ENCODE peak calls at places on chromosome 19, in four cellular contexts. K is AG04450, N is fibroblast of lung, J is AG10803. D is an unnamed sample.

GRCh38 chr19:1675633-1676350 is 23.4 kb upstream of the TCF3 start:
- DNase-seq in K (no peak), N (no peak), J (no peak), D (no peak)

GRCh38 chr19:39160523-39160861 is 34.9 kb downstream of the PAK4 start:
- DNase-seq in K (peak), N (peak), J (peak), D (peak)

GRCh38 chr19:50889638-50890037 is 16.4 kb downstream of the KLK2 start:
- DNase-seq in K (no peak), N (no peak), J (no peak), D (no peak)

GRCh38 chr19:2274937-2275535 is 6.9 kb downstream of the PEAK3 start:
- DNase-seq in K (no peak), N (peak), J (peak), D (peak)

GRCh38 chr19:410243-410781 is 1.4 kb upstream of the C2CD4C start:
- DNase-seq in K (no peak), N (no peak), J (no peak), D (no peak)

GRCh38 chr19:48613852-48614435 is 932 bp downstream of the FAM83E start:
- DNase-seq in K (no peak), N (no peak), J (no peak), D (no peak)

GRCh38 chr19:2149980-2150793 is 1.2 kb downstream of the AP3D1 start:
- DNase-seq in K (no peak), N (peak), J (peak), D (peak)

GRCh38 chr19:48491793-48492123 is 19.9 kb downstream of the LMTK3 start:
- DNase-seq in K (no peak), N (no peak), J (no peak), D (no peak)

GRCh38 chr19:11766597-11767591 is at the start of gene ZNF441:
- DNase-seq in K (peak), N (peak), J (peak), D (peak)

GRCh38 chr19:55179570-55180484 is at the start of gene SYT5:
- DNase-seq in K (no peak), N (no peak), J (no peak), D (peak)

GRCh38 chr19:1088419-1089066 is 6.6 kb downstream of the POLR2E start:
- DNase-seq in K (no peak), N (no peak), J (no peak), D (no peak)

GRCh38 chr19:55373993-55374757 is 2.5 kb upstream of the TMEM190 start:
- DNase-seq in K (peak), N (peak), J (peak), D (peak)

GRCh38 chr19:39398297-39398864 is 7.2 kb downstream of the MED29 start:
- DNase-seq in K (no peak), N (peak), J (peak), D (peak)

GRCh38 chr19:55491546-55492360 is 3.5 kb downstream of the SSC5D start:
- DNase-seq in K (no peak), N (no peak), J (peak), D (no peak)

GRCh38 chr19:2815923-2816322 is 3.7 kb upstream of the ZNF554 start:
- DNase-seq in K (no peak), N (no peak), J (no peak), D (no peak)

GRCh38 chr19:46697142-46697960 is 19.6 kb downstream of the PRKD2 start:
- DNase-seq in K (no peak), N (peak), J (peak), D (peak)

GRCh38 chr19:39004403-39004802 is 27.9 kb downstream of the FBXO27 start:
- DNase-seq in K (no peak), N (no peak), J (no peak), D (no peak)

GRCh38 chr19:3360494-3361383 is 5.6 kb upstream of the NFIC start:
- DNase-seq in K (no peak), N (peak), J (no peak), D (peak)

GRCh38 chr19:33471111-33471996 is 50.2 kb downstream of the PEPD start:
- DNase-seq in K (no peak), N (no peak), J (no peak), D (no peak)

GRCh38 chr19:17830567-17831418 is 9.5 kb upstream of the INSL3 start:
- DNase-seq in K (no peak), N (peak), J (peak), D (peak)

GRCh38 chr19:51811344-51811743 is 16.4 kb downstream of the FPR3 start:
- DNase-seq in K (no peak), N (no peak), J (no peak), D (no peak)

GRCh38 chr19:6712231-6712630 is 8.2 kb downstream of the C3 start:
- DNase-seq in K (no peak), N (no peak), J (no peak), D (no peak)

GRCh38 chr19:38070573-38070972 is 153.4 kb downstream of the DPF1 start:
- DNase-seq in K (peak), N (peak), J (peak), D (peak)

GRCh38 chr19:48678201-48678600 is 5.4 kb upstream of the NTN5 start:
- DNase-seq in K (no peak), N (no peak), J (no peak), D (no peak)

GRCh38 chr19:5593245-5593962 is 25.7 kb upstream of the TINCR start:
- DNase-seq in K (no peak), N (no peak), J (no peak), D (no peak)

GRCh38 chr19:31279436-31279765 is 69.8 kb downstream of the TSHZ3 start:
- DNase-seq in K (no peak), N (no peak), J (no peak), D (no peak)

GRCh38 chr19:13056052-13056660 is 46.5 kb downstream of the LYL1 start:
- DNase-seq in K (no peak), N (peak), J (peak), D (peak)

GRCh38 chr19:29266001-29266400 is 53.0 kb upstream of the UQCRFS1 start:
- DNase-seq in K (no peak), N (no peak), J (no peak), D (no peak)

GRCh38 chr19:29098863-29099481 is 114.0 kb downstream of the UQCRFS1 start:
- DNase-seq in K (peak), N (peak), J (peak), D (peak)

GRCh38 chr19:46821512-46822359 is 28.9 kb downstream of the AP2S1 start:
- DNase-seq in K (no peak), N (no peak), J (no peak), D (no peak)

GRCh38 chr19:13053761-13054604 is 48.7 kb downstream of the LYL1 start:
- DNase-seq in K (peak), N (peak), J (peak), D (peak)

GRCh38 chr19:55133639-55134444 is 15.2 kb downstream of the TNNT1 start:
- DNase-seq in K (no peak), N (no peak), J (no peak), D (no peak)

GRCh38 chr19:39940221-39940833 is 5.9 kb upstream of the FCGBP start:
- DNase-seq in K (no peak), N (no peak), J (no peak), D (no peak)

GRCh38 chr19:54312436-54313362 is at the start of gene LILRA5:
- DNase-seq in K (no peak), N (no peak), J (no peak), D (no peak)

GRCh38 chr19:15300533-15301194 is 31.7 kb downstream of the BRD4 start:
- DNase-seq in K (peak), N (peak), J (peak), D (peak)

DNA sequence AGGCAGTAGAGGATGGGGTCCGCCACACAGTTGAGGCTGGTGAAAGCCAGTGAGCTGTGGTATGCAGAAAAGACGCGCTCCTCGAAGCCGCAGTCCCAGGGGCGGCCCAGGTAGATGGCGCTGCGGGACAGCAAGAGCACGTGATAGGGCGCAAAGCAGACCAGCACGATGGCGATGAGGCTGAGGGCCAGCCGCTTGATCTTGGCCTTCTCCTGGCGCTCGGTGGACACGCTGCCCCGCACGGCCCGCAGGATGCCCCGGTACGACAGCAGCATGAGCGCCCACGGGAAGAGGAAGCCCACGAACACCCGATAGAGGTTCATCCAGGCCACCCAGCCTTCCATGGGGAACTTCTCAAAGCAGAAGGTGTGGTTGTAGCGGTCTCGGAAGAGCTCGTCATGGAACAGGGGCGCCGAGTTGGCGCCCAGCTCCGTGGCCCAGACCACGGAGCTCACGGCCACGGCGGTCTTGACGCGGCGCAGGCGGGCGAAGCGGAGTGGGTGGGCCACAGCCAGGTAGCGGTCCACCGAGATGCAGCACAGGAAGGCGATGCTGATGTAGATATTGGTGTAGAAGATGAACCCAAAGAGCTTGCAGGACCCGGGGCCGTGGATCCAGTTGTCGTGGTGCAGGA is 6.5 kb upstream of the OPA3 start:
- DNase-seq in K (no peak), N (peak), J (no peak), D (peak)
- TF ChIP-seq CTCF in K (peak), N (peak), J (peak), D (peak)

GRCh38 chr19:27793644-27794443 is 1419.1 kb downstream of the UQCRFS1 start:
- DNase-seq in K (peak), N (peak), J (peak), D (peak)

GRCh38 chr19:27794444-27795042 is 1418.4 kb downstream of the UQCRFS1 start:
- DNase-seq in K (no peak), N (peak), J (peak), D (peak)

GRCh38 chr19:27796540-27796939 is 1416.4 kb downstream of the UQCRFS1 start:
- DNase-seq in K (no peak), N (no peak), J (no peak), D (no peak)

GRCh38 chr19:27796073-27796472 is 1416.9 kb downstream of the UQCRFS1 start:
- DNase-seq in K (no peak), N (no peak), J (no peak), D (no peak)

DNA sequence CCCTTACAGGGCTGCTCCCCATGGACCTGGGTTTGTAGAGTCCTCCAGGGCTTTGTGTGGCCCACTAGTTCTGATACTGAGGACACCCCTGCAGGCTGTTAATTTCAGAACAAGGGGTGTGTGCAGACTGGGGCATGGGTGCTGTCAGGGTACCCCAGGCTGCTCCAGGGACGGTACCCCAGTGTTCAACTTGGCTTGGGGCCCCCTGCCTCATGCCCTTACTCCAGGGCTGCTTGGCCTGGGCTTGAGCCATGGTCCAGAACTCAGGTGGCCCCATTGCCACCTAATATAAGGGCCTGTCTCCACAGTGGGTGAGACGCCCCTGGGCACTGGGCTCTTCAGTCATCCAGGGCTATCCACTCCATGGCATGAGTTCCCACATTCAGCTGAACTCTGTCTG is 1417.6 kb downstream of the UQCRFS1 start:
- DNase-seq in K (no peak), N (no peak), J (no peak), D (no peak)
- H3K4me3 ChIP-seq in K (no peak), N (peak), J (no peak), D (peak)

GRCh38 chr19:22335716-22336115 is 49.5 kb downstream of the ZNF729 start:
- DNase-seq in K (no peak), N (no peak), J (no peak), D (no peak)
- TF ChIP-seq CTCF in K (no peak), N (no peak), J (no peak), D (no peak)

DNA sequence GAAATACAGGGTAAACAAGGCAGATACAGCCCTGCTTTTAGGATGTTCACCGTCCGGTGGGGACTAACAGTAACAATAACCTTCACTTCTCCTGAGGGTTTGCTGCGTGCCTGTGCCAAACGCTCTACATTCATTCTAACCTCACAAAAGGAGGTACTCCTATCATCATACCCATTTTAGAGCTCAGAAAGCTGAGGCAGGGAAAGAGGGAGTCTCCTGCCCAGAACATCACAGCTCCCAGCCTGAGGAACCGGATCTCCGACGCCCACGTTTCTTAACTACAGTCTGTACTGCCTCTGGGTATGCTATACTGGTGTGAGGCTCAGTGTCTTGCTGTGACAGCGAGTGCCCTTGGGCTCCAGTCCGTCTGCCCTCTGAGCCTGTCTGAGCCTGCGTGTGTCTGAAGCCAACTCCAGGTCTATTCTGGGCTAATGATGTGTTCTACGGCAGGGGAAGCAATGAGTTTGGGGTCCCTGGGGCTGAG is 5.1 kb downstream of the LIPE start:
- DNase-seq in K (no peak), N (no peak), J (no peak), D (no peak)
- H3K4me3 ChIP-seq in K (peak), N (no peak), J (no peak), D (no peak)

DNA sequence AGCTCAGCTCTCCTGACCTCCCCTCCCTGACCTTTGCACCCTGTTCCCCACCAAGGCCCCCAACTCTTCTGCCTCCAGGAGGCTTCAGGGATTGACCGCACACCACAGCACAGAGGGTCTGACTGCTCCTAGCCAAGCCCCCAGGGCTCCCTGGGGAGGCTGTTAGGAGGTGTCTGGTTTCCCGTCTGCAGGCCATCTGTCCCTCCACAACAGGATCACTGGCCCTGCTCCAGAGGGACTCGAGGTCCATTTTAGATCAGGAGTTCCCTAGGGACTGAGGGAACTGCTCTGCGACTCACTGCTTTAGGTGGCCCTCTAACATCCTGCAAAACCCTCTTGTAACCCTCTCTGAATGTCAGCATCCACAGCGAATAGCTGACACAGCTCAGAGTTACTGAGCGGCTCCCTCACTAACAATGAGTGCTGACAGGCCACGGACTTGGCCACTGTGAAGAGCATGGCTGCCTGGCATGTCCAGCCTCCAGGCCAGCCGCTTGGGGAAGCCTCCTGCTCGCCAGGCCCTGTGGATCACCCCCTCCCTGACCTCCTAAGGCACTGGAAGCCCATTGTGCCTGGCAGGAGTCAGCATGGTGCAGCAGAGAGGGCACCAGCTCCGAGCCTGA is 17.7 kb downstream of the GRIK5 start:
- DNase-seq in K (no peak), N (no peak), J (no peak), D (no peak)
- TF ChIP-seq CTCF in K (no peak), N (no peak), J (no peak), D (no peak)

DNA sequence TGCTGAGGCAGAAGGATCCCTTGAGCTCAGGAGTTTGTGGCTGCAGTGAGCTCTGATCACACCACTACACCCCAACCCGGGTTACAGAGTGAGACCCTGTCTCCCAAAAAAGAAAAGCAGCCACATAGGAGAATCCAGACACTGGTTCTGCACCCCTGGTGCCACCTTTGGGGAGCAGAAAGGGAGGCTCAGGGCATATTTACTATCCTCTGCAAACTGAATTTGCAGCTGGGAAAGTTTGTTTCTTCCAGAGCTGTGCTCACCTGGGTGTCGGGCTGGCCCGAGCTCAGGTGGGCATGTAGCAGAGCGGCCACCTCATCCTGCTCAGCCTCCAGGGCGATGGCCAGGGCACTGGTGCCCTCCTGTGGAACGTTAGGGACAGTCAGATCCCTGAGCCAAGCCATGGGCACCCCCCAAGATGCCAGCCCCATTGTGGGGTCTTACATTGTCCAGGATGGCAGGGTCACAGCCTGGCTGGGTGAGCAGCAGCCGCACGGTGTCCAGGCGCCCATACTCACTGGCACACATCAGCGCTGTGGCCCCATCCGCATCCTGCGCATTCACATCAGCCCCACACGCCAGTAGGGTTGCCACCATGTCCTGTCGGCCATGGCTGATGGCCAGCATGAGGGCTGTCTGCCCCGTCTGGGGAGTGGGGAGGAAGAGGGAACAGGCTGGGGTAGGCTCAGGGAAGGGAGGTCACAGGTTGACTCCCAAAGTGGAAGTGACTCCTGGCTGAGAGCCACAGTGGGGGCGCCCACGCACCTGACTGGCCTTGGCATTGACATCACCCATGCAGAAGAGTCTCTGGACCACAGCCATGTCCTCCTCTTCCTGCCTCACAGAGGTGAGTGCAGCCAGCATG is 3.1 kb downstream of the RPS28 start:
- DNase-seq in K (no peak), N (no peak), J (no peak), D (no peak)
- H3K4me3 ChIP-seq in K (no peak), N (no peak), J (no peak), D (no peak)

DNA sequence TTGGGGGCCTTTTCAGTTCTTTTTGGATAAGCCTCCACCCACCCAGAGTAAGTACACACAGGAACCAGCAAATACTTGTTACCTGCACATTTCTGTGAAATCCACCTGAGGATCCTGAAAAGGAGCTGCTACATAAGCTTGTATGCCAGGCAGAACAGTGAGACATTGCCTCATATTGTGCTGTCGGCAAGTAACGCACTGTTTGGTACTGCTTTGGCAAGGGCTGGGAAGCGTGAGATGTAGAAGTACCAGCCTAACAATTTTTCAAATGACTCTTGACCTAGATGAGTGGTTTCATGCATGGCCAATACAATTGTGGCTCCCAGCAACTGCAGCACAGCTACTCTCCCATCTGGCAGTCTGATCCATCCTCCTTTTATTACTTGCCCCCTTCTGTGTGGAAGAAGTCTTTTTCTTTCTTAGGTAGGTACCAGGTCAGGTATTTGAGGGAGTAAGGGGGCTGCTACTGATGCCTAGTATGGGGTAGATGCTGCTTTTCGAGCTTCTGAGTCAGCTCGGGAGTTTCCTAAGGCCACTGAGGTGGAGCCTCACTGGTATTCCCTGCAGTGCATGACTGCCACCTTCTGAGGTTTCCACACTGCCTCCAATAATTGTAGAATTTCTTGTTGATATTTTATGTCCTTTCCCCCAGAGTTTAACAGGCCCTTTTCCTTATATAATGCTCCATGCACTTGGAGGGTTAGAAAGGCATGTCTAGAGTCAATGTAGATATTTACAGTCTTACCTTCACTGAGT is 52.2 kb downstream of the ZNF737 start:
- DNase-seq in K (no peak), N (no peak), J (no peak), D (no peak)
- TF ChIP-seq CTCF in K (no peak), N (no peak), J (no peak), D (no peak)

D was measured in fibroblast of villous mesenchyme.